ENCODE peak calls at places on chromosomes 11 and 22, in eight cellular contexts. K is cardiac muscle cell; W is naive thymus-derived CD4-positive, alpha-beta T cell; T is neural progenitor cell; U is HCT116; I is tibial artery; O is left ventricle myocardium inferior; J is prostate gland. F is an unnamed sample.
A peak's percentile ranks its signal among the peaks of the same experiment; 100 is the strongest.

GRCh38 chr11:57597461-57597892 is at the start of gene SERPING1:
- DNase-seq in K (no peak), W (no peak), T (no peak), U (no peak), I (peak; percentile 93), O (peak; percentile 79), J (peak; percentile 10), F (no peak)

GRCh38 chr22:40605676-40606250 is 30.8 kb downstream of the MRTFA start:
- DNase-seq in K (no peak), W (no peak), T (no peak), U (no peak), I (no peak), O (no peak), J (no peak), F (no peak)

GRCh38 chr11:130510407-130511006 is 62.1 kb downstream of the ADAMTS15 start:
- DNase-seq in K (no peak), W (no peak), T (no peak), U (no peak), I (no peak), O (peak; percentile 15), J (peak; percentile 69), F (no peak)

GRCh38 chr11:1055990-1056771 is 18.5 kb upstream of the MUC2 start:
- DNase-seq in K (no peak), W (no peak), T (no peak), U (no peak), I (peak; percentile 52), O (no peak), J (no peak), F (no peak)

GRCh38 chr22:44002324-44002723 is 21.8 kb upstream of the PARVB start:
- DNase-seq in K (no peak), W (no peak), T (no peak), U (no peak), I (no peak), O (no peak), J (no peak), F (no peak)

GRCh38 chr22:49687786-49688515 is 139.7 kb downstream of the BRD1 start:
- DNase-seq in K (no peak), W (no peak), T (no peak), U (no peak), I (peak; percentile 56), O (no peak), J (no peak), F (no peak)

GRCh38 chr11:1505480-1505879 is 18.9 kb upstream of the MOB2 start:
- DNase-seq in K (no peak), W (no peak), T (peak; percentile 45), U (no peak), I (peak; percentile 62), O (peak; percentile 9), J (no peak), F (no peak)

GRCh38 chr11:125091247-125091876 is 20.1 kb downstream of the TMEM218 start:
- DNase-seq in K (peak; percentile 81), W (no peak), T (peak; percentile 89), U (no peak), I (no peak), O (no peak), J (no peak), F (peak; percentile 14)

GRCh38 chr11:18383388-18384156 is 10.8 kb upstream of the LDHA start:
- DNase-seq in K (peak; percentile 69), W (peak; percentile 52), T (peak; percentile 6), U (peak; percentile 84), I (peak; percentile 96), O (peak; percentile 66), J (peak; percentile 49), F (peak; percentile 97)

GRCh38 chr11:82927264-82927880 is 25.8 kb downstream of the DDIAS start:
- DNase-seq in K (peak; percentile 65), W (peak; percentile 61), T (peak; percentile 61), U (peak; percentile 34), I (no peak), O (no peak), J (peak; percentile 38), F (peak; percentile 32)

GRCh38 chr11:60950933-60951610 is 904 bp downstream of the SLC15A3 start:
- DNase-seq in K (no peak), W (peak; percentile 54), T (peak; percentile 57), U (no peak), I (no peak), O (peak; percentile 48), J (no peak), F (no peak)

GRCh38 chr22:27110985-27111451 is 453.6 kb downstream of the MIAT start:
- DNase-seq in K (peak; percentile 49), W (no peak), T (peak; percentile 36), U (no peak), I (peak; percentile 51), O (no peak), J (no peak), F (peak; percentile 82)

GRCh38 chr11:125079878-125080530 is 16.9 kb downstream of the SLC37A2 start:
- DNase-seq in K (no peak), W (no peak), T (no peak), U (no peak), I (no peak), O (no peak), J (no peak), F (no peak)

GRCh38 chr11:62431171-62431895 is 12.5 kb downstream of the SCGB1A1 start:
- DNase-seq in K (no peak), W (no peak), T (no peak), U (no peak), I (no peak), O (no peak), J (no peak), F (peak; percentile 83)

GRCh38 chr11:117874910-117875396 is 1.5 kb downstream of the FXYD6 start:
- DNase-seq in K (no peak), W (no peak), T (no peak), U (no peak), I (no peak), O (no peak), J (no peak), F (no peak)

GRCh38 chr11:104928831-104929230 is 30.6 kb upstream of the CASP12 start:
- DNase-seq in K (no peak), W (no peak), T (no peak), U (no peak), I (no peak), O (no peak), J (no peak), F (no peak)

DNA sequence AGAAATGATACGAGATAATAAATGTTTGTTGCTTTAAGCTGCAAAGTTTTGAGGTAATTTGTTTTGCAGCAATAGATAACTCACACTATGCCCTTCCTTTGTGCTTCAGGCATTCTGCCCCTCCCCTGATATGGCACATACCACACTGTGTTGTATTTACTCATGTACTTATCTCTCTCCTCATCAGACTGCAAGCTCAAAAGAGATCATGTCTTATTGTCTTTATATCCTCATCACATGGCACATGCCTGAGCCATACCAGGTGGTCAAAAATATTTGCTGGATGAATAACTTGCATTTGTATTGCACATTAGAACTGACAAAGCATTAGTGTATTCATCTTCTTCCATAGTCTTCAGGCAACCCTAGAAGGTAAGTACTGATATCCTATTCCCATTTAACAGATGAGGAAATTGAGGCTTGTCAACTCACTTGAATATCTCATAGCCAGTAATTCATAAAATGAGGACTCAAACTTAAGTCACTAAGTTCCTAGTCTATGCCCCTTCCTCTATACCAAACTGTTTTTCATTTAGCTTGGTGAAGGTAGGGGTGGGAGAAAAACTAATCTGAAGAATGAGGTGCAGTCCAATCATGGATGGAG is 83.9 kb upstream of the EED start:
- DNase-seq in K (no peak), W (no peak), T (no peak), U (no peak), I (no peak), O (no peak), J (no peak), F (peak; percentile 44)
- H3K4me1 ChIP-seq in K (no peaks in the 10 kb centered on the region), W (no peaks in the 10 kb centered on the region), T (no peaks in the 10 kb centered on the region), U (no peaks in the 10 kb centered on the region), I (peaks cover 29% of the 10 kb centered on the region), O (peaks cover 12% of the 10 kb centered on the region), J (peaks cover 10% of the 10 kb centered on the region), F (peaks cover 28% of the 10 kb centered on the region)

DNA sequence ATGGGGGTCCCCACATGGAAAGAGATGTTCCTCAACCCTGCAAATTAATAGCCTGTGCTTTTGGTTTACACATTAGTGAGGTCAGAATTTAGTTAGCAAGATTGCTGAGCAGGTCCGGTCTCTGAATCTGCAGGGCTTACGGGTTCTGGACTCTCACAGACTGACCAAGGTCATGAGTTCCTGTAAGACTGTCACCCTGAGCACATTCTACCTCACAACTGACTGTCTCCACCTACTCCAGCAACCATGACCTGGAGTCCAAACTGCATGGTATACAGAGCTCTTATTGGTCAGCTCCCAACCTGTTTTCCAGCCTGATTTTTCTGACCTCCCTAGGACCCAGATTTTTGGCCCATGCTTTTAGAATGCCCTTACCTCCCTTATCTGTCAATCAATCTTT is 28.2 kb downstream of the DKK3 start:
- DNase-seq in K (no peak), W (no peak), T (no peak), U (no peak), I (no peak), O (no peak), J (no peak), F (no peak)
- H3K27ac ChIP-seq in K (peak overlapping the region; percentile 96), W (no peak overlapping the region), T (no peak overlapping the region), U (no peak overlapping the region), I (peak overlapping the region; percentile 74), O (peak overlapping the region; percentile 96), J (peak overlapping the region; percentile 41), F (peak overlapping the region; percentile 51)

GRCh38 chr22:47593911-47594311 is 831.5 kb downstream of the TBC1D22A start:
- DNase-seq in K (no peak), W (no peak), T (no peak), U (no peak), I (no peak), O (no peak), J (no peak), F (no peak)

GRCh38 chr22:47591016-47591415 is 828.6 kb downstream of the TBC1D22A start:
- DNase-seq in K (no peak), W (no peak), T (no peak), U (no peak), I (peak; percentile 33), O (no peak), J (no peak), F (no peak)

GRCh38 chr22:47591709-47592108 is 829.3 kb downstream of the TBC1D22A start:
- DNase-seq in K (no peak), W (no peak), T (no peak), U (no peak), I (peak; percentile 24), O (no peak), J (no peak), F (no peak)

GRCh38 chr22:47593291-47593690 is 830.8 kb downstream of the TBC1D22A start:
- DNase-seq in K (no peak), W (no peak), T (no peak), U (no peak), I (no peak), O (no peak), J (no peak), F (peak; percentile 16)

GRCh38 chr22:47592791-47593190 is 830.3 kb downstream of the TBC1D22A start:
- DNase-seq in K (no peak), W (no peak), T (no peak), U (no peak), I (no peak), O (no peak), J (no peak), F (no peak)
- H3K9me3 ChIP-seq in K (no peaks in the 10 kb centered on the region), W (no peaks in the 10 kb centered on the region), T (peaks cover 4% of the 10 kb centered on the region), U (no peaks in the 10 kb centered on the region), I (no peaks in the 10 kb centered on the region), O (peaks cover 10% of the 10 kb centered on the region), J (no peaks in the 10 kb centered on the region), F (no peaks in the 10 kb centered on the region)

GRCh38 chr11:7492253-7492652 is 6.9 kb downstream of the OLFML1 start:
- DNase-seq in K (no peak), W (no peak), T (no peak), U (no peak), I (no peak), O (no peak), J (no peak), F (no peak)
- H3K4me1 ChIP-seq in K (peaks cover 2% of the 10 kb centered on the region), W (no peaks in the 10 kb centered on the region), T (no peaks in the 10 kb centered on the region), U (no peaks in the 10 kb centered on the region), I (no peaks in the 10 kb centered on the region), O (peaks cover 40% of the 10 kb centered on the region), J (peaks cover 3% of the 10 kb centered on the region), F (peaks cover 27% of the 10 kb centered on the region)

GRCh38 chr22:32044477-32044876 is 1.4 kb downstream of the SLC5A1 start:
- DNase-seq in K (no peak), W (no peak), T (no peak), U (no peak), I (no peak), O (no peak), J (no peak), F (no peak)
- H3K27ac ChIP-seq in K (no peak overlapping the region), W (no peak overlapping the region), T (no peak overlapping the region), U (no peak overlapping the region), I (no peak overlapping the region), O (no peak overlapping the region), J (peak overlapping the region; percentile 34), F (no peak overlapping the region)

F was measured in SJSA1.